ENCODE peak calls at places on chromosomes 6 and 20, in seven cellular contexts. K is astrocyte; A is AG04450; Z is dermis blood vessel endothelial cell; P is SW480; O is CD4-positive, alpha-beta memory T cell; S is T-cell. L is an unnamed sample.

GRCh38 chr20:49247792-49248191 is 28.6 kb downstream of the DDX27 start:
- DNase-seq in Z (peak; percentile 94), K (no peak), A (no peak), O (no peak), P (no peak), S (no peak), L (no peak)

GRCh38 chr6:133705731-133706130 is 183.2 kb upstream of the TCF21 start:
- DNase-seq in O (no peak), P (no peak), K (peak; percentile 75), A (no peak), S (no peak), Z (no peak), L (peak; percentile 27)

GRCh38 chr20:59515906-59516209 is 88.5 kb upstream of the PHACTR3 start:
- DNase-seq in O (no peak), P (no peak), Z (no peak), A (no peak), K (no peak), S (no peak), L (no peak)

GRCh38 chr20:62914970-62915457 is 11.3 kb downstream of the DIDO1 start:
- DNase-seq in O (no peak), K (peak; percentile 39), S (no peak), P (peak; percentile 43), A (no peak), Z (peak; percentile 77), L (peak; percentile 71)

GRCh38 chr6:137049095-137049494 is 4.3 kb upstream of the IL20RA start:
- DNase-seq in O (no peak), P (no peak), K (no peak), Z (no peak), A (no peak), S (no peak), L (no peak)

GRCh38 chr6:21438237-21438985 is 155.1 kb upstream of the SOX4 start:
- DNase-seq in K (peak; percentile 55), A (no peak), Z (no peak), S (no peak), P (peak; percentile 18), O (peak; percentile 11), L (no peak)

GRCh38 chr6:168120390-168121307 is 41.6 kb upstream of the FRMD1 start:
- DNase-seq in P (no peak), K (no peak), O (no peak), A (no peak), S (no peak), Z (no peak), L (no peak)

GRCh38 chr20:51542033-51542893 is at the start of gene NFATC2:
- DNase-seq in S (peak; percentile 59), A (no peak), Z (peak; percentile 69), O (peak; percentile 68), P (peak; percentile 58), K (no peak), L (peak; percentile 84)

GRCh38 chr6:36351152-36351571 is 14.5 kb upstream of the BNIP5 start:
- DNase-seq in A (no peak), Z (no peak), S (no peak), P (no peak), O (no peak), K (peak; percentile 88), L (no peak)

GRCh38 chr6:3334579-3334978 is 75.8 kb downstream of the PSMG4 start:
- DNase-seq in S (no peak), K (no peak), O (no peak), P (no peak), Z (no peak), A (no peak), L (peak; percentile 65)

GRCh38 chr6:167962717-167963116 is 34.8 kb upstream of the KIF25 start:
- DNase-seq in P (no peak), Z (no peak), K (no peak), A (no peak), S (no peak), O (no peak), L (no peak)

GRCh38 chr6:44201200-44201599 is 15.5 kb upstream of the MYMX start:
- DNase-seq in P (no peak), K (no peak), O (no peak), A (no peak), Z (no peak), S (no peak), L (no peak)

GRCh38 chr6:118872726-118873125 is 21.2 kb upstream of the ASF1A start:
- DNase-seq in S (no peak), A (no peak), O (no peak), K (peak; percentile 38), Z (no peak), P (no peak), L (no peak)

GRCh38 chr6:44504321-44504761 is 116.8 kb downstream of the CDC5L start:
- DNase-seq in P (no peak), O (no peak), Z (no peak), A (no peak), S (no peak), K (peak; percentile 97), L (no peak)

GRCh38 chr20:4602297-4602631 is 119.4 kb upstream of the PRND start:
- DNase-seq in S (no peak), Z (no peak), P (no peak), O (no peak), K (no peak), A (no peak), L (no peak)

GRCh38 chr20:11651647-11652046 is 266.0 kb upstream of the BTBD3 start:
- DNase-seq in A (no peak), Z (no peak), K (no peak), S (no peak), P (no peak), O (no peak), L (no peak)

GRCh38 chr20:53837126-53837826 is 233.1 kb downstream of the BCAS1 start:
- DNase-seq in Z (no peak), O (no peak), A (no peak), S (no peak), K (no peak), P (no peak), L (no peak)

GRCh38 chr6:8481727-8482126 is 46.4 kb upstream of the SLC35B3 start:
- DNase-seq in S (no peak), A (no peak), K (no peak), P (no peak), Z (peak; percentile 17), O (no peak), L (no peak)

GRCh38 chr6:151322570-151322969 is 68.8 kb downstream of the ZBTB2 start:
- DNase-seq in O (no peak), S (no peak), A (no peak), K (no peak), Z (no peak), P (no peak), L (no peak)

GRCh38 chr6:149963212-149963461 is 606 bp upstream of the ULBP1 start:
- DNase-seq in A (no peak), S (no peak), P (peak; percentile 84), Z (peak; percentile 28), O (peak; percentile 29), K (peak; percentile 36), L (peak; percentile 28)

GRCh38 chr6:139433647-139434419 is 59.4 kb upstream of the CITED2 start:
- DNase-seq in Z (peak; percentile 44), K (peak; percentile 27), S (no peak), O (no peak), P (no peak), A (no peak), L (peak; percentile 9)

GRCh38 chr6:108947114-108947854 is 99.1 kb downstream of the ARMC2 start:
- DNase-seq in A (peak; percentile 20), P (no peak), O (no peak), Z (peak; percentile 38), S (no peak), K (peak; percentile 65), L (peak; percentile 41)

GRCh38 chr20:38298768-38299288 is 5.1 kb upstream of the BPI start:
- DNase-seq in O (no peak), A (no peak), K (no peak), Z (no peak), P (no peak), S (no peak), L (peak; percentile 28)

GRCh38 chr20:36777576-36777975 is 4.0 kb upstream of the DSN1 start:
- DNase-seq in O (no peak), S (no peak), A (no peak), Z (no peak), K (no peak), P (no peak), L (no peak)

GRCh38 chr20:63133481-63134091 is 82.3 kb downstream of the YTHDF1 start:
- DNase-seq in O (no peak), Z (no peak), K (no peak), P (no peak), S (no peak), A (no peak), L (no peak)

GRCh38 chr6:96089173-96089572 is 73.4 kb downstream of the FUT9 start:
- DNase-seq in A (no peak), S (no peak), Z (no peak), O (no peak), P (no peak), K (no peak), L (no peak)

GRCh38 chr6:912871-913663 is 220.1 kb upstream of the EXOC2 start:
- DNase-seq in S (no peak), A (peak; percentile 8), P (peak; percentile 81), K (no peak), O (no peak), Z (no peak), L (no peak)

GRCh38 chr20:23637282-23638221 is at the start of gene CST3:
- DNase-seq in Z (peak; percentile 89), A (peak; percentile 63), O (no peak), P (peak; percentile 98), S (no peak), K (peak; percentile 72), L (peak; percentile 89)

GRCh38 chr6:46410330-46410953 is 80.8 kb downstream of the RCAN2 start:
- DNase-seq in O (peak; percentile 44), S (peak; percentile 13), P (peak; percentile 49), A (no peak), Z (no peak), K (peak; percentile 35), L (peak; percentile 50)

GRCh38 chr6:155495011-155495768 is 39.6 kb upstream of the NOX3 start:
- DNase-seq in O (no peak), Z (peak; percentile 43), A (peak; percentile 81), S (no peak), K (peak; percentile 66), P (peak; percentile 1), L (peak; percentile 40)

GRCh38 chr6:44497807-44498206 is 110.3 kb downstream of the CDC5L start:
- DNase-seq in P (no peak), K (no peak), S (no peak), A (no peak), Z (no peak), O (no peak), L (no peak)

GRCh38 chr20:9270831-9271230 is 201.9 kb downstream of the PLCB4 start:
- DNase-seq in A (peak; percentile 38), Z (no peak), O (no peak), S (no peak), K (peak; percentile 67), P (no peak), L (no peak)

GRCh38 chr20:61821698-61822097 is 244.0 kb downstream of the TAF4 start:
- DNase-seq in K (no peak), A (no peak), P (no peak), S (no peak), O (no peak), Z (no peak), L (no peak)

GRCh38 chr6:96391776-96392175 is 129.8 kb upstream of the UFL1 start:
- DNase-seq in O (peak; percentile 2), P (no peak), K (peak; percentile 7), A (no peak), S (no peak), Z (no peak), L (no peak)

GRCh38 chr20:3238616-3239025 is 369 bp downstream of the SLC4A11 start:
- DNase-seq in Z (peak; percentile 36), A (no peak), O (peak; percentile 36), P (peak; percentile 61), S (peak; percentile 45), K (no peak), L (peak; percentile 22)